ENCODE peak calls at places on chromosomes 12 and 14, in six cellular contexts. D, P, O, H, C and Y are unnamed samples.

GRCh38 chr12:48084841-48085460 is 20.9 kb downstream of the SENP1 start:
- DNase-seq in D (no peak), P (no peak), O (no peak), H (no peak), C (no peak), Y (no peak)

GRCh38 chr12:49552014-49552413 is 13.2 kb downstream of the KCNH3 start:
- DNase-seq in D (no peak), P (no peak), O (no peak), H (no peak), C (no peak), Y (no peak)

GRCh38 chr14:102591372-102591943 is 991 bp upstream of the RCOR1 start:
- DNase-seq in D (no peak), P (peak), O (no peak), H (peak), C (peak), Y (no peak)

GRCh38 chr14:59454131-59454530 is 11.0 kb downstream of the GPR135 start:
- DNase-seq in D (no peak), P (peak), O (no peak), H (peak), C (no peak), Y (no peak)

GRCh38 chr12:30853561-30854133 is 72.9 kb upstream of the TSPAN11 start:
- DNase-seq in D (no peak), P (no peak), O (no peak), H (no peak), C (no peak), Y (no peak)

GRCh38 chr14:79809849-79810612 is 401.3 kb downstream of the DIO2 start:
- DNase-seq in D (no peak), P (peak), O (peak), H (peak), C (no peak), Y (no peak)

GRCh38 chr12:49288922-49289555 is 5.9 kb upstream of the PRPH start:
- DNase-seq in D (no peak), P (no peak), O (no peak), H (no peak), C (no peak), Y (no peak)

GRCh38 chr14:95713596-95714371 is at the start of gene TCL1A:
- DNase-seq in D (peak), P (no peak), O (no peak), H (no peak), C (peak), Y (no peak)

GRCh38 chr12:1444142-1444516 is 150.3 kb downstream of the FBXL14 start:
- DNase-seq in D (no peak), P (no peak), O (no peak), H (no peak), C (no peak), Y (peak)

GRCh38 chr12:113407931-113408585 is 4.4 kb upstream of the SDS start:
- DNase-seq in D (no peak), P (no peak), O (no peak), H (peak), C (no peak), Y (no peak)

GRCh38 chr14:74763803-74764531 is 851 bp downstream of the YLPM1 start:
- DNase-seq in D (peak), P (peak), O (no peak), H (peak), C (peak), Y (peak)

GRCh38 chr14:38204717-38205115 is 3.0 kb upstream of the SSTR1 start:
- DNase-seq in D (no peak), P (no peak), O (no peak), H (no peak), C (no peak), Y (no peak)

GRCh38 chr14:44166611-44167010 is 340.5 kb downstream of the FSCB start:
- DNase-seq in D (no peak), P (no peak), O (no peak), H (no peak), C (no peak), Y (no peak)

GRCh38 chr12:56487448-56488040 is 417 bp downstream of the GLS2 start:
- DNase-seq in D (peak), P (peak), O (no peak), H (no peak), C (peak), Y (no peak)

GRCh38 chr12:30698346-30698745 is 2.7 kb upstream of the IPO8 start:
- DNase-seq in D (no peak), P (no peak), O (no peak), H (no peak), C (no peak), Y (no peak)

GRCh38 chr14:73728106-73729014 is 14.2 kb upstream of the PNMA1 start:
- DNase-seq in D (peak), P (peak), O (peak), H (peak), C (peak), Y (peak)

GRCh38 chr14:48874701-48875100 is 711.5 kb downstream of the RPS29 start:
- DNase-seq in D (no peak), P (no peak), O (no peak), H (no peak), C (no peak), Y (no peak)

GRCh38 chr14:64602826-64603225 is 53.1 kb downstream of the PPP1R36 start:
- DNase-seq in D (no peak), P (no peak), O (no peak), H (no peak), C (no peak), Y (no peak)

GRCh38 chr14:21711360-21711961 is 37.8 kb upstream of the OR4E1 start:
- DNase-seq in D (no peak), P (peak), O (peak), H (peak), C (no peak), Y (peak)

GRCh38 chr12:70427611-70428010 is 61.5 kb downstream of the KCNMB4 start:
- DNase-seq in D (no peak), P (no peak), O (no peak), H (no peak), C (no peak), Y (peak)

GRCh38 chr12:70426620-70427019 is 60.5 kb downstream of the KCNMB4 start:
- DNase-seq in D (no peak), P (no peak), O (no peak), H (no peak), C (no peak), Y (no peak)

DNA sequence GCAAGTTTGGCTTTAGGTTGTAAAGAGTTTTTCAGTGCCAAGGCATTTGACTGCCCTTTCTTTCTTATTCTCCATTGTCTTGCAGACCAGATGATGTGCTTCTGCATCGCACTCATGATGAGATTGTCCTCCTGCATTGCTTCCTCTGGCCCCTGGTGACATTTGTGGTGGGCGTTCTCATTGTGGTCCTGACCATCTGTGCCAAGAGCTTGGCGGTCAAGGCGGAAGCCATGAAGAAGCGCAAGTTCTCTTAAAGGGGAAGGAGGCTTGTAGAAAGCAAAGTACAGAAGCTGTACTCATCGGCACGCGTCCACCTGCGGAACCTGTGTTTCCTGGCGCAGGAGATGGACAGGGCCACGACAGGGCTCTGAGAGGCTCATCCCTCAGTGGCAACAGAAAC is 64.3 kb downstream of the KCNMB4 start:
- DNase-seq in D (no peak), P (no peak), O (no peak), H (no peak), C (no peak), Y (no peak)
- H2AK5ac ChIP-seq in D (no peak), P (no peak), O (no peak), H (no peak), C (no peak), Y (no peak)

DNA sequence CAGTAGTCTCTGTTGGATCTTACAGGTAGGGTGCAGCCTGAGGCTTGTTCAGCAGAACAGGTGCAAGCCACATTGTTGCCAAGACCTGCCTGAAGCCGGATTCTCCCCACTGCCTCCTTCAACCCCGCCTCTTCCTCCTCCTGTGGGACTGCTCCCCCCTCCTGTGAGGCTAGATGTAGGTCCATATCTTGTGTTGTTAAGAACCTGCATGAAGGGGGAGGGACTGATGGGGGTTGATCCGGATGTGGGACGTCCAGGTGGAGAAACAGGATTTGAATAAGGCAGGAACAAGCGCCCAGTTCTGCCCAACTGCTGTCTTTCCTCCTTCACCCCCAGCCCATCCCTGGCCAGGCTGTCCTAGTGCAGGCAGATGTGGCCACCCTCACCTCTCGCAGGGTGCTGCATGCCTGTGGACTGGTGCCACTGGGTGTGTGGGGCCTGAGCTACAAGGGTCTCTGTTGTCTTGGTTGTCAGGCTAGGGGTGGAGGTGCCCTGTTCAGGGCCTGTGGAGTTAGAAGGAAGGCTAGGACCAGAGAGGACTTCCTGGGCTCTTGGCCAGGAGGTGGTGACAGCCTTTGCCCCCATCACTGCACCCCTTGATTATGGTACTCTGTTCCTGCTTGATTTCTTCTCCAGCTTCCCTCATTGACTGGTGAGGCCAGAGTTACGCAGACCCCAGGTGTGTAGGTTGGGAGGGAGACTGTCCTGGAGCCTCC is 1.4 kb downstream of the NR4A1 start:
- DNase-seq in D (peak), P (no peak), O (no peak), H (peak), C (no peak), Y (no peak)
- H3K23ac ChIP-seq in D (no peak), P (no peak), O (no peak), H (peak), C (no peak), Y (no peak)

GRCh38 chr12:6167327-6168280 is 32.6 kb upstream of the CD9 start:
- DNase-seq in D (no peak), P (peak), O (no peak), H (peak), C (no peak), Y (peak)

GRCh38 chr12:6165418-6165817 is 34.8 kb upstream of the CD9 start:
- DNase-seq in D (no peak), P (peak), O (no peak), H (peak), C (no peak), Y (peak)

GRCh38 chr12:6169107-6169440 is 31.1 kb upstream of the CD9 start:
- DNase-seq in D (no peak), P (no peak), O (no peak), H (no peak), C (no peak), Y (no peak)

GRCh38 chr12:6163554-6164060 is 36.6 kb upstream of the CD9 start:
- DNase-seq in D (no peak), P (no peak), O (no peak), H (no peak), C (no peak), Y (no peak)

GRCh38 chr12:6166808-6167207 is 33.4 kb upstream of the CD9 start:
- DNase-seq in D (no peak), P (no peak), O (no peak), H (no peak), C (no peak), Y (no peak)
- H2AFZ ChIP-seq in D (no peak), P (no peak), O (no peak), H (peak), C (no peak), Y (peak)

GRCh38 chr12:25884920-25885234 is 73.6 kb upstream of the RASSF8 start:
- DNase-seq in D (peak), P (no peak), O (no peak), H (no peak), C (peak), Y (no peak)
- H2AK5ac ChIP-seq in D (no peak), P (no peak), O (peak), H (no peak), C (no peak), Y (no peak)

DNA sequence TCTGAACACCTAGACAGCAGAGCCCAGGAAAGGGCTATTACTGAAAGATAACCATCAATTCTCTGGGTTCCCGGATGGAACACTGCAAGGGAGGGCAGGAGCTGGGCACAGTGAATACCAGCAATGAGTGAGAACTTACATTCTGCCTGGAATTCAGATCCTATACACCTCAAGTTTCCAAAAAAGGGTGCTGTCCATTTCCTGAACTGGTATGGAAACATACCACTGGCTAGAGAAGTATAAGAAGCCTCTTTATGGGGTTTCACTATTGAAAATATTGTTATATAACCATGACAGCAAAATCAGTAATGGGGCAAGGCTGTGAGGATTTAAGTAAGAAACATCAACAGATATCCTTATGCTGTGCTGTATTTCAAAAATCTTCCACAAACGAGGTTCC is 53.2 kb upstream of the GTF2A1 start:
- DNase-seq in D (no peak), P (no peak), O (no peak), H (no peak), C (no peak), Y (no peak)
- H3K23ac ChIP-seq in D (no peak), P (no peak), O (no peak), H (no peak), C (no peak), Y (no peak)

GRCh38 chr14:104753528-104754212 is 723 bp downstream of the SIVA1 start:
- DNase-seq in D (no peak), P (peak), O (no peak), H (no peak), C (no peak), Y (peak)
- H2AFZ ChIP-seq in D (no peak), P (no peak), O (peak), H (peak), C (no peak), Y (peak)

GRCh38 chr14:34539407-34540180 is at the start of gene EAPP:
- DNase-seq in D (peak), P (peak), O (peak), H (peak), C (peak), Y (peak)
- H2AK5ac ChIP-seq in D (no peak), P (peak), O (peak), H (peak), C (peak), Y (peak)

DNA sequence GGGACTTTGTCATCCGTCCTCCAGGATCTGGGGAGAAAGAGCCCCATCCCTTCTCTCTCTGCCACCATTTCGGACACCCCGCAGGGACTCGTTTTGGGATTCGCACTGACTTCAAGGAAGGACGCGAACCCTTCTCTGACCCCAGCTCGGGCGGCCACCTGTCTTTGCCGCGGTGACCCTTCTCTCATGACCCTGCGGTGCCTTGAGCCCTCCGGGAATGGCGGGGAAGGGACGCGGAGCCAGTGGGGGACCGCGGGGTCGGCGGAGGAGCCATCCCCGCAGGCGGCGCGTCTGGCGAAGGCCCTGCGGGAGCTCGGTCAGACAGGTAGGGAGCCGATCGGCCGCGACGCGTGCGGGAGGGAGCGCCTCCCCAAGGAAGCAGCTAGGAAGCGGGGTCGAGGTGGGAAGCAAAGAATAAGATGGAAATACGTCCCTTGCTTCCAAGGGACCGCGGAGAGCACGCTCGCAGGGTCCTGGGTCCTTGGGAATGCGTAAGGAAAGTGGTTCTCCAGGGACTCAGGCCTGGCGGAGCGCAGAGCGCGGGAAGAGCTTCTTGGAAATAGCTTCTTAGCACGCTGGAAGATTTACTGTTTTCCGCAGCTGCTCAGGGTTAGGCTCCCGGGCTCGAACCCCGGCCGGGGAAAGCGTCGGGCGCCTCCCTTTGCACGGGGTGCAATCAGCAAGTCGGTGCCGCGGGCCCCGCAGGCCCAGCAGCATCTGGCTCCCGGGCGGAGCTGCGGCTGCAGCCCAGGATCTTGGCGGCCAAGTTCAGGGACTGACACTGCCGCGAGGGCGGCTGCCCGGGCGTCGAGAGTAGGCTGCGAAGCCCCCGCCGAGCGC is 457 bp downstream of the SOCS2 start:
- DNase-seq in D (peak), P (peak), O (peak), H (peak), C (peak), Y (peak)
- H3K23ac ChIP-seq in D (no peak), P (peak), O (peak), H (peak), C (no peak), Y (no peak)